ENCODE peak calls at places on chromosome X, in six cellular contexts. Q, R, Y, P, B and J are unnamed samples.

GRCh38 chrX:6382284-6382683 is 152.6 kb downstream of the VCX3A start:
- DNase-seq in Q (no peak), R (no peak), Y (no peak), P (no peak), B (no peak), J (no peak)

GRCh38 chrX:13851996-13852695 is 35.3 kb upstream of the GPM6B start:
- DNase-seq in Q (peak), R (no peak), Y (no peak), P (peak), B (no peak), J (no peak)

GRCh38 chrX:153651540-153652079 is 4.6 kb downstream of the DUSP9 start:
- DNase-seq in Q (peak), R (no peak), Y (no peak), P (peak), B (peak), J (no peak)

GRCh38 chrX:47687249-47687648 is 28.3 kb upstream of the UXT start:
- DNase-seq in Q (no peak), R (no peak), Y (no peak), P (no peak), B (peak), J (no peak)

GRCh38 chrX:25344191-25344936 is 328.6 kb upstream of the ARX start:
- DNase-seq in Q (no peak), R (peak), Y (no peak), P (no peak), B (peak), J (no peak)

GRCh38 chrX:102085706-102086105 is 39.8 kb upstream of the TCEAL2 start:
- DNase-seq in Q (peak), R (no peak), Y (no peak), P (peak), B (no peak), J (no peak)

GRCh38 chrX:68867458-68868166 is 38.8 kb downstream of the EFNB1 start:
- DNase-seq in Q (no peak), R (no peak), Y (no peak), P (no peak), B (peak), J (peak)

GRCh38 chrX:103674531-103675454 is 11.7 kb downstream of the MORF4L2 start:
- DNase-seq in Q (no peak), R (no peak), Y (no peak), P (no peak), B (no peak), J (no peak)

GRCh38 chrX:138946941-138947340 is 235.4 kb upstream of the FGF13 start:
- DNase-seq in Q (no peak), R (no peak), Y (no peak), P (no peak), B (peak), J (no peak)